ENCODE peak calls at places on chromosomes 6 and 20, in six cellular contexts. H is epithelial cell of esophagus; O is stimulated activated CD8-positive, alpha-beta memory T cell treated with anti-CD3 and anti-CD28 coated beads, Interleukin-4, amount 100 ng/mL, for 1 hour; F is WTC11; S is fibroblast of the conjunctiva; A is fibroblast of lung. L is an unnamed sample.

GRCh38 chr6:156720739-156721714 is 56.2 kb upstream of the ARID1B start:
- DNase-seq in S (no peak), A (no peak), H (peak; percentile 87), O (no peak), F (peak; percentile 69), L (no peak)

GRCh38 chr6:90415178-90415577 is 118.5 kb upstream of the BACH2 start:
- DNase-seq in O (no peak), S (no peak), A (no peak), F (no peak), H (no peak), L (no peak)

GRCh38 chr20:33668791-33669155 is 2.0 kb downstream of the ACTL10 start:
- DNase-seq in A (no peak), H (no peak), O (no peak), S (no peak), F (no peak), L (no peak)

GRCh38 chr6:119215885-119216590 is 133.5 kb downstream of the MAN1A1 start:
- DNase-seq in O (no peak), F (no peak), A (no peak), H (no peak), S (no peak), L (no peak)

GRCh38 chr6:4973972-4974885 is 29.6 kb downstream of the RPP40 start:
- DNase-seq in S (peak; percentile 57), F (peak; percentile 74), H (peak; percentile 23), O (no peak), A (peak; percentile 62), L (peak; percentile 71)

GRCh38 chr20:37299718-37300529 is 10.5 kb downstream of the MANBAL start:
- DNase-seq in S (no peak), A (peak; percentile 74), O (no peak), F (no peak), H (no peak), L (peak; percentile 19)

GRCh38 chr20:26167499-26167898 is 470.8 kb upstream of the ZNF337 start:
- DNase-seq in A (peak; percentile 64), H (peak; percentile 4), S (no peak), O (no peak), F (no peak), L (peak; percentile 26)

GRCh38 chr6:139641412-139641811 is 267.0 kb upstream of the CITED2 start:
- DNase-seq in F (no peak), O (no peak), S (no peak), H (no peak), A (no peak), L (no peak)

GRCh38 chr6:51049983-51050877 is 231.6 kb downstream of the TFAP2B start:
- DNase-seq in A (no peak), F (no peak), S (no peak), H (peak; percentile 60), O (no peak), L (no peak)

GRCh38 chr6:46888578-46888977 is 33.2 kb downstream of the ADGRF5 start:
- DNase-seq in A (peak; percentile 86), O (no peak), H (peak; percentile 67), S (no peak), F (no peak), L (no peak)

GRCh38 chr6:25250878-25251277 is 28.3 kb upstream of the CARMIL1 start:
- DNase-seq in A (peak; percentile 67), O (no peak), F (no peak), H (peak; percentile 93), S (no peak), L (peak; percentile 40)

GRCh38 chr20:38545771-38546170 is 35.2 kb upstream of the ADIG start:
- DNase-seq in S (no peak), F (no peak), H (no peak), A (no peak), O (no peak), L (no peak)

GRCh38 chr6:106373502-106374239 is 13.2 kb downstream of the CRYBG1 start:
- DNase-seq in F (no peak), A (no peak), O (no peak), H (no peak), S (no peak), L (no peak)

GRCh38 chr6:36229223-36229622 is 32.7 kb downstream of the BRPF3 start:
- DNase-seq in S (no peak), O (no peak), H (no peak), F (no peak), A (no peak), L (no peak)

GRCh38 chr6:136860043-136860442 is 37.7 kb downstream of the PEX7 start:
- DNase-seq in A (no peak), S (no peak), F (no peak), H (peak; percentile 49), O (no peak), L (no peak)

GRCh38 chr20:58482416-58482815 is 32.8 kb downstream of the APCDD1L start:
- DNase-seq in H (no peak), S (no peak), F (no peak), A (peak; percentile 43), O (no peak), L (no peak)

GRCh38 chr6:10404107-10404798 is 10.6 kb downstream of the TFAP2A start:
- DNase-seq in O (peak; percentile 31), H (peak; percentile 97), S (peak; percentile 92), A (peak; percentile 88), F (peak; percentile 95), L (peak; percentile 91)

GRCh38 chr6:7235712-7236311 is 77.2 kb downstream of the SSR1 start:
- DNase-seq in H (peak; percentile 39), A (no peak), F (no peak), O (no peak), S (no peak), L (no peak)

GRCh38 chr6:82840571-82840970 is 225.1 kb downstream of the UBE3D start:
- DNase-seq in O (no peak), H (no peak), A (peak; percentile 79), F (no peak), S (no peak), L (no peak)

GRCh38 chr6:32196682-32197616 is 4.5 kb upstream of the GPSM3 start:
- DNase-seq in O (no peak), S (no peak), F (no peak), A (peak; percentile 19), H (no peak), L (no peak)

GRCh38 chr6:12228447-12229146 is 61.6 kb upstream of the EDN1 start:
- DNase-seq in H (peak; percentile 68), S (no peak), O (no peak), A (no peak), F (no peak), L (no peak)

GRCh38 chr6:169962604-169963469 is 211.4 kb downstream of the ERMARD start:
- DNase-seq in S (no peak), F (no peak), O (no peak), H (no peak), A (no peak), L (no peak)

L was measured in myocyte.